ENCODE peak calls at places on chromosomes 1 and 21, in ten cellular contexts. H, A, G, E, K, M, X, R, I and O are unnamed samples.

GRCh38 chr21:44065428-44065827 is 41.8 kb upstream of the PWP2 start:
- DNase-seq in H (peak; percentile 63), A (no peak), G (no peak), E (peak; percentile 39), K (no peak), M (no peak), X (peak; percentile 63), R (peak; percentile 7), I (no peak), O (peak; percentile 13)

GRCh38 chr1:182301467-182302198 is 90.0 kb downstream of the GLUL start:
- DNase-seq in H (peak; percentile 45), A (peak; percentile 53), G (peak; percentile 45), E (peak; percentile 49), K (no peak), M (no peak), X (peak; percentile 94), R (peak; percentile 70), I (no peak), O (no peak)

GRCh38 chr1:230502306-230502705 is 76.2 kb upstream of the PGBD5 start:
- DNase-seq in H (no peak), A (no peak), G (no peak), E (no peak), K (no peak), M (no peak), X (no peak), R (no peak), I (no peak), O (no peak)

GRCh38 chr1:26998319-26999300 is 5.1 kb downstream of the TRNP1 start:
- DNase-seq in H (no peak), A (peak; percentile 53), G (no peak), E (no peak), K (no peak), M (no peak), X (peak; percentile 44), R (no peak), I (no peak), O (no peak)

GRCh38 chr1:156689960-156690672 is 12.9 kb upstream of the NES start:
- DNase-seq in H (peak; percentile 53), A (no peak), G (no peak), E (no peak), K (no peak), M (no peak), X (peak; percentile 53), R (peak; percentile 33), I (no peak), O (no peak)

GRCh38 chr1:12708956-12709555 is 6.9 kb upstream of the AADACL3 start:
- DNase-seq in H (no peak), A (no peak), G (no peak), E (no peak), K (no peak), M (no peak), X (peak; percentile 15), R (peak; percentile 83), I (no peak), O (no peak)

GRCh38 chr1:172449585-172450523 is 6.0 kb upstream of the PIGC start:
- DNase-seq in H (peak; percentile 77), A (peak; percentile 50), G (no peak), E (peak; percentile 71), K (no peak), M (peak; percentile 66), X (peak; percentile 77), R (peak; percentile 54), I (no peak), O (peak; percentile 56)

GRCh38 chr1:40711465-40712404 is 20.2 kb downstream of the NFYC start:
- DNase-seq in H (peak; percentile 60), A (peak; percentile 70), G (peak; percentile 46), E (peak; percentile 37), K (no peak), M (no peak), X (peak; percentile 51), R (peak; percentile 53), I (no peak), O (peak; percentile 45)

GRCh38 chr1:154463512-154463990 is 38.5 kb upstream of the TDRD10 start:
- DNase-seq in H (no peak), A (peak; percentile 56), G (no peak), E (peak; percentile 51), K (no peak), M (no peak), X (no peak), R (peak; percentile 24), I (no peak), O (peak; percentile 10)

GRCh38 chr1:165879946-165880345 is 52.5 kb downstream of the UCK2 start:
- DNase-seq in H (no peak), A (no peak), G (peak; percentile 32), E (no peak), K (no peak), M (no peak), X (no peak), R (no peak), I (no peak), O (no peak)

GRCh38 chr1:151368745-151369610 is 3.5 kb downstream of the SELENBP1 start:
- DNase-seq in H (no peak), A (no peak), G (no peak), E (no peak), K (no peak), M (no peak), X (no peak), R (no peak), I (no peak), O (no peak)

GRCh38 chr21:44461438-44462089 is 6.3 kb downstream of the LRRC3 start:
- DNase-seq in H (no peak), A (no peak), G (no peak), E (no peak), K (no peak), M (no peak), X (no peak), R (peak; percentile 12), I (no peak), O (no peak)

GRCh38 chr1:168843950-168844349 is 114.9 kb upstream of the DPT start:
- DNase-seq in H (no peak), A (no peak), G (no peak), E (no peak), K (no peak), M (no peak), X (no peak), R (no peak), I (no peak), O (no peak)

GRCh38 chr1:61980561-61980960 is 214.1 kb upstream of the L1TD1 start:
- DNase-seq in H (peak; percentile 27), A (peak; percentile 69), G (no peak), E (no peak), K (no peak), M (no peak), X (peak; percentile 67), R (peak; percentile 12), I (no peak), O (peak; percentile 48)
- H3K4me3 ChIP-seq in H (no peak overlapping the region), A (no peak overlapping the region), G (no peak overlapping the region), E (no peak overlapping the region), K (no peak overlapping the region), M (no peak overlapping the region), X (no peak overlapping the region), R (no peak overlapping the region), I (no peak overlapping the region), O (no peak overlapping the region)

GRCh38 chr1:24157921-24158481 is 15.1 kb upstream of the IL22RA1 start:
- DNase-seq in H (peak; percentile 9), A (no peak), G (no peak), E (no peak), K (no peak), M (no peak), X (peak; percentile 17), R (peak; percentile 25), I (no peak), O (no peak)
- TF ChIP-seq CTCF in H (peak; percentile 24), A (peak; percentile 40), G (no peak), E (peak; percentile 15), K (no peak), M (peak; percentile 43), X (peak; percentile 23), R (peak; percentile 45), I (no peak), O (peak; percentile 59)

GRCh38 chr1:243739335-243740003 is 110.6 kb downstream of the AKT3 start:
- DNase-seq in H (peak; percentile 27), A (no peak), G (no peak), E (no peak), K (no peak), M (no peak), X (peak; percentile 78), R (no peak), I (no peak), O (no peak)

GRCh38 chr1:243735457-243735856 is 114.6 kb downstream of the AKT3 start:
- DNase-seq in H (no peak), A (no peak), G (no peak), E (no peak), K (no peak), M (no peak), X (no peak), R (no peak), I (no peak), O (no peak)

GRCh38 chr1:243734311-243734700 is 115.7 kb downstream of the AKT3 start:
- DNase-seq in H (peak; percentile 52), A (no peak), G (no peak), E (no peak), K (no peak), M (no peak), X (peak; percentile 54), R (peak; percentile 32), I (no peak), O (no peak)

GRCh38 chr1:243740255-243740999 is 109.6 kb downstream of the AKT3 start:
- DNase-seq in H (peak; percentile 37), A (peak; percentile 35), G (no peak), E (no peak), K (no peak), M (no peak), X (peak; percentile 55), R (peak; percentile 37), I (no peak), O (no peak)

GRCh38 chr1:243738020-243738419 is 112.0 kb downstream of the AKT3 start:
- DNase-seq in H (no peak), A (no peak), G (no peak), E (no peak), K (no peak), M (no peak), X (no peak), R (no peak), I (no peak), O (no peak)
- H3K4me3 ChIP-seq in H (no peak overlapping the region), A (no peak overlapping the region), G (no peak overlapping the region), E (no peak overlapping the region), K (no peak overlapping the region), M (no peak overlapping the region), X (no peak overlapping the region), R (no peak overlapping the region), I (no peak overlapping the region), O (no peak overlapping the region)

DNA sequence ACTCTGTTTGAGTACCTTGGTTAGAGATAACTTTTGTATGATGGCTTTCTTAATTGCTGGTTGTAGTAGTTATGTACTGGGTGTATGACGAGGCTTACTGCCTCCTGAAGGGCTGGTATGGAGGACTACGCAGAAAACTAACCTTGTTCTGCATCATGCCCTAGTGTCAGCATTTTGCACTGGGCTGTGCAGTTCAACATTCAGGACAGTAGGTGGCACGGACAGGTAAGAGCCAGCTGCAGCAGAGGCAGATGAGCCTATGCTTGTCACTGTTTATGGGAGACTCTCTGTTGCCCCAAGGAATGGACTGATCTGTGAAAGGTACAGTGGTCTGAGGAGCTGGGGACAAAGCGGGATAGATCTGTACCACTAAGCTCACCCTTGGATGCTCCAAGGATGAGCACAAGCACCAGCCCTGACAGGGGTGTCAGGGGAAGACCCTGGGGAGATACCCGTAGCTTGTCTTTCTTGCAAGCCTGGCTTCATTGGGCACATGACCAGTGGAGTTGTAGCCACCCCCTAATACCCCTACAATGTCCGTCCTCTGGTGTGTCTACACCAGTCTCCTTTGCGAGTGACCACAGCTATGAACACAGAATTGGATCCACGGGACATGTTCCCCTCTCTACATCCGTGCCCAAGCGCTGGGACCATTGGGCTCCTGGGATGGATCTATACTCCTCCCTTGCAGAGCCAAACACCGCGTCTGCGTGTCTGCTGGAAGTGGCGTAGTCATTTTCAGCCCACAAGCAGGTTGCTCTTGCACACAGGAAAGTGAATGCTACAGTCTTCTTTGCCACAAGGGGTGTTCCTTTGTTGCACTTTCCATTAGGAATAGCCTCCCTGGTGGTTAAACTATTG is 51.1 kb upstream of the CFHR3 start:
- DNase-seq in H (no peak), A (peak; percentile 19), G (peak; percentile 22), E (peak; percentile 83), K (no peak), M (peak; percentile 36), X (peak; percentile 40), R (peak; percentile 61), I (no peak), O (peak; percentile 47)
- TF ChIP-seq CTCF in H (peak; percentile 13), A (peak; percentile 60), G (peak; percentile 20), E (peak; percentile 93), K (peak; percentile 40), M (peak; percentile 73), X (peak; percentile 53), R (peak; percentile 87), I (no peak), O (peak; percentile 88)